ENCODE peak calls at places on chromosomes 2 and 18, in six cellular contexts. One of them, this sample, is unnamed.
A peak's percentile ranks its signal among the peaks of the same experiment; 100 is the strongest.

GRCh38 chr2:217820904-217821303 is 181.9 kb downstream of the TNS1 start:
- DNase-seq in left colon: no peak
- DNase-seq in HFFc6: no peak
- DNase-seq in GM20000: no peak
- DNase-seq in AG20443: no peak
- DNase-seq in nephron progenitor cell: no peak
- DNase-seq in this sample: no peak

GRCh38 chr2:7292154-7292553 is 374.9 kb downstream of the RNF144A start:
- DNase-seq in left colon: no peak
- DNase-seq in HFFc6: no peak
- DNase-seq in GM20000: no peak
- DNase-seq in AG20443: peak; percentile 34
- DNase-seq in nephron progenitor cell: no peak
- DNase-seq in this sample: no peak

GRCh38 chr2:42954227-42954962 is 162.0 kb upstream of the HAAO start:
- DNase-seq in left colon: no peak
- DNase-seq in HFFc6: no peak
- DNase-seq in GM20000: no peak
- DNase-seq in AG20443: peak; percentile 37
- DNase-seq in nephron progenitor cell: no peak
- DNase-seq in this sample: no peak

GRCh38 chr18:11982981-11983380 is 1.7 kb downstream of the IMPA2 start:
- DNase-seq in left colon: no peak
- DNase-seq in HFFc6: no peak
- DNase-seq in GM20000: no peak
- DNase-seq in AG20443: no peak
- DNase-seq in nephron progenitor cell: no peak
- DNase-seq in this sample: no peak

GRCh38 chr2:219736196-219736595 is 108.8 kb downstream of the SLC4A3 start:
- DNase-seq in left colon: no peak
- DNase-seq in HFFc6: peak; percentile 76
- DNase-seq in GM20000: peak; percentile 24
- DNase-seq in AG20443: peak; percentile 70
- DNase-seq in nephron progenitor cell: peak; percentile 37
- DNase-seq in this sample: peak; percentile 72

GRCh38 chr2:216408426-216409315 is 3.6 kb upstream of the SMARCAL1 start:
- DNase-seq in left colon: no peak
- DNase-seq in HFFc6: no peak
- DNase-seq in GM20000: no peak
- DNase-seq in AG20443: no peak
- DNase-seq in nephron progenitor cell: no peak
- DNase-seq in this sample: no peak

GRCh38 chr2:233033672-233034071 is 1.2 kb downstream of the NEU2 start:
- DNase-seq in left colon: no peak
- DNase-seq in HFFc6: peak; percentile 14
- DNase-seq in GM20000: no peak
- DNase-seq in AG20443: no peak
- DNase-seq in nephron progenitor cell: no peak
- DNase-seq in this sample: no peak

GRCh38 chr2:79860233-79861058 is 347.6 kb downstream of the CTNNA2 start:
- DNase-seq in left colon: no peak
- DNase-seq in HFFc6: peak; percentile 30
- DNase-seq in GM20000: no peak
- DNase-seq in AG20443: peak; percentile 18
- DNase-seq in nephron progenitor cell: no peak
- DNase-seq in this sample: peak; percentile 35

GRCh38 chr2:37357461-37358008 is 13.1 kb downstream of the QPCT start:
- DNase-seq in left colon: no peak
- DNase-seq in HFFc6: no peak
- DNase-seq in GM20000: no peak
- DNase-seq in AG20443: peak; percentile 35
- DNase-seq in nephron progenitor cell: no peak
- DNase-seq in this sample: no peak

GRCh38 chr2:74789278-74789677 is 44.6 kb upstream of the HK2 start:
- DNase-seq in left colon: no peak
- DNase-seq in HFFc6: no peak
- DNase-seq in GM20000: no peak
- DNase-seq in AG20443: no peak
- DNase-seq in nephron progenitor cell: no peak
- DNase-seq in this sample: no peak

GRCh38 chr18:79950440-79951341 is 762 bp downstream of the SLC66A2 start:
- DNase-seq in left colon: peak; percentile 75
- DNase-seq in HFFc6: no peak
- DNase-seq in GM20000: peak; percentile 70
- DNase-seq in AG20443: peak; percentile 71
- DNase-seq in nephron progenitor cell: peak; percentile 56
- DNase-seq in this sample: no peak

GRCh38 chr2:202278944-202279343 is 13.4 kb downstream of the NOP58 start:
- DNase-seq in left colon: no peak
- DNase-seq in HFFc6: peak; percentile 68
- DNase-seq in GM20000: no peak
- DNase-seq in AG20443: peak; percentile 66
- DNase-seq in nephron progenitor cell: no peak
- DNase-seq in this sample: peak; percentile 61

GRCh38 chr2:64721326-64721633 is 67.6 kb upstream of the SERTAD2 start:
- DNase-seq in left colon: no peak
- DNase-seq in HFFc6: no peak
- DNase-seq in GM20000: no peak
- DNase-seq in AG20443: no peak
- DNase-seq in nephron progenitor cell: no peak
- DNase-seq in this sample: no peak

GRCh38 chr2:197215988-197216979 is 94.3 kb downstream of the ANKRD44 start:
- DNase-seq in left colon: no peak
- DNase-seq in HFFc6: no peak
- DNase-seq in GM20000: peak; percentile 53
- DNase-seq in AG20443: no peak
- DNase-seq in nephron progenitor cell: no peak
- DNase-seq in this sample: no peak

GRCh38 chr18:4758980-4759379 is 303.9 kb upstream of the DLGAP1 start:
- DNase-seq in left colon: no peak
- DNase-seq in HFFc6: no peak
- DNase-seq in GM20000: no peak
- DNase-seq in AG20443: no peak
- DNase-seq in nephron progenitor cell: no peak
- DNase-seq in this sample: no peak

GRCh38 chr18:11994708-11995444 is 13.6 kb downstream of the IMPA2 start:
- DNase-seq in left colon: no peak
- DNase-seq in HFFc6: peak; percentile 18
- DNase-seq in GM20000: no peak
- DNase-seq in AG20443: peak; percentile 33
- DNase-seq in nephron progenitor cell: no peak
- DNase-seq in this sample: no peak

GRCh38 chr2:199883474-199884212 is 27.4 kb upstream of the C2orf69 start:
- DNase-seq in left colon: no peak
- DNase-seq in HFFc6: no peak
- DNase-seq in GM20000: no peak
- DNase-seq in AG20443: no peak
- DNase-seq in nephron progenitor cell: no peak
- DNase-seq in this sample: no peak

GRCh38 chr18:59582395-59582794 is 114.8 kb downstream of the CCBE1 start:
- DNase-seq in left colon: no peak
- DNase-seq in HFFc6: no peak
- DNase-seq in GM20000: no peak
- DNase-seq in AG20443: no peak
- DNase-seq in nephron progenitor cell: no peak
- DNase-seq in this sample: no peak

GRCh38 chr18:61901334-61901986 is 8.7 kb upstream of the RNF152 start:
- DNase-seq in left colon: peak; percentile 29
- DNase-seq in HFFc6: no peak
- DNase-seq in GM20000: peak; percentile 79
- DNase-seq in AG20443: peak; percentile 75
- DNase-seq in nephron progenitor cell: peak; percentile 48
- DNase-seq in this sample: no peak

GRCh38 chr2:134250840-134251461 is 2.9 kb upstream of the MGAT5 start:
- DNase-seq in left colon: no peak
- DNase-seq in HFFc6: no peak
- DNase-seq in GM20000: no peak
- DNase-seq in AG20443: no peak
- DNase-seq in nephron progenitor cell: no peak
- DNase-seq in this sample: no peak

GRCh38 chr2:145305854-145306253 is 785.9 kb upstream of the ZEB2 start:
- DNase-seq in left colon: no peak
- DNase-seq in HFFc6: no peak
- DNase-seq in GM20000: no peak
- DNase-seq in AG20443: no peak
- DNase-seq in nephron progenitor cell: no peak
- DNase-seq in this sample: no peak

GRCh38 chr2:128789776-128790455 is 471.2 kb upstream of the HS6ST1 start:
- DNase-seq in left colon: no peak
- DNase-seq in HFFc6: no peak
- DNase-seq in GM20000: no peak
- DNase-seq in AG20443: no peak
- DNase-seq in nephron progenitor cell: no peak
- DNase-seq in this sample: no peak